ENCODE peak calls at places on chromosomes 16 and 17, in six cellular contexts. One of them, this sample, is unnamed.

GRCh38 chr17:73359255-73359816 is 47.5 kb upstream of the CDC42EP4 start:
- DNase-seq in fibroblast of lung: no peak
- DNase-seq in astrocyte: no peak
- DNase-seq in CD8-positive, alpha-beta T cell: no peak
- DNase-seq in cardiac fibroblast: no peak
- DNase-seq in endothelial cell: no peak
- DNase-seq in this sample: no peak

GRCh38 chr17:74318391-74318790 is 7.6 kb upstream of the KIF19 start:
- DNase-seq in cardiac fibroblast: no peak
- DNase-seq in fibroblast of lung: no peak
- DNase-seq in astrocyte: no peak
- DNase-seq in CD8-positive, alpha-beta T cell: no peak
- DNase-seq in endothelial cell: no peak
- DNase-seq in this sample: no peak

GRCh38 chr16:61892531-61892930 is 143.7 kb downstream of the CDH8 start:
- DNase-seq in fibroblast of lung: no peak
- DNase-seq in endothelial cell: no peak
- DNase-seq in CD8-positive, alpha-beta T cell: no peak
- DNase-seq in astrocyte: no peak
- DNase-seq in cardiac fibroblast: no peak
- DNase-seq in this sample: no peak

GRCh38 chr17:74309902-74310301 is 16.1 kb upstream of the KIF19 start:
- DNase-seq in fibroblast of lung: no peak
- DNase-seq in cardiac fibroblast: no peak
- DNase-seq in CD8-positive, alpha-beta T cell: no peak
- DNase-seq in astrocyte: no peak
- DNase-seq in endothelial cell: no peak
- DNase-seq in this sample: no peak

GRCh38 chr17:49549691-49550678 is 25.7 kb upstream of the NXPH3 start:
- DNase-seq in CD8-positive, alpha-beta T cell: no peak
- DNase-seq in cardiac fibroblast: no peak
- DNase-seq in endothelial cell: no peak
- DNase-seq in fibroblast of lung: no peak
- DNase-seq in astrocyte: no peak
- DNase-seq in this sample: no peak

GRCh38 chr16:34803683-34804416 is 1344.4 kb downstream of the TP53TG3F start:
- DNase-seq in fibroblast of lung: no peak
- DNase-seq in endothelial cell: no peak
- DNase-seq in cardiac fibroblast: no peak
- DNase-seq in astrocyte: no peak
- DNase-seq in CD8-positive, alpha-beta T cell: no peak
- DNase-seq in this sample: no peak

GRCh38 chr17:39461911-39462641 is 790 bp downstream of the CDK12 start:
- DNase-seq in cardiac fibroblast: peak; percentile 14
- DNase-seq in fibroblast of lung: peak; percentile 48
- DNase-seq in CD8-positive, alpha-beta T cell: no peak
- DNase-seq in astrocyte: peak; percentile 35
- DNase-seq in endothelial cell: no peak
- DNase-seq in this sample: peak; percentile 9

GRCh38 chr16:30896203-30896889 is at the start of gene CTF1:
- DNase-seq in fibroblast of lung: peak; percentile 88
- DNase-seq in astrocyte: peak; percentile 79
- DNase-seq in cardiac fibroblast: peak; percentile 84
- DNase-seq in endothelial cell: peak; percentile 66
- DNase-seq in CD8-positive, alpha-beta T cell: no peak
- DNase-seq in this sample: peak; percentile 74

GRCh38 chr16:66913081-66913480 is 5.6 kb downstream of the CDH16 start:
- DNase-seq in endothelial cell: no peak
- DNase-seq in fibroblast of lung: no peak
- DNase-seq in astrocyte: no peak
- DNase-seq in CD8-positive, alpha-beta T cell: no peak
- DNase-seq in cardiac fibroblast: no peak
- DNase-seq in this sample: no peak

GRCh38 chr16:21324267-21324666 is 46.2 kb upstream of the CRYM start:
- DNase-seq in cardiac fibroblast: no peak
- DNase-seq in endothelial cell: no peak
- DNase-seq in astrocyte: no peak
- DNase-seq in CD8-positive, alpha-beta T cell: no peak
- DNase-seq in fibroblast of lung: no peak
- DNase-seq in this sample: no peak

GRCh38 chr17:17564896-17565295 is 26.6 kb downstream of the PEMT start:
- DNase-seq in astrocyte: no peak
- DNase-seq in cardiac fibroblast: no peak
- DNase-seq in CD8-positive, alpha-beta T cell: no peak
- DNase-seq in endothelial cell: no peak
- DNase-seq in fibroblast of lung: no peak
- DNase-seq in this sample: no peak

GRCh38 chr17:29076722-29077121 is 33.8 kb downstream of the PIPOX start:
- DNase-seq in cardiac fibroblast: no peak
- DNase-seq in fibroblast of lung: no peak
- DNase-seq in endothelial cell: no peak
- DNase-seq in astrocyte: no peak
- DNase-seq in CD8-positive, alpha-beta T cell: no peak
- DNase-seq in this sample: no peak

GRCh38 chr16:70437017-70437581 is 1.8 kb downstream of the ST3GAL2 start:
- DNase-seq in astrocyte: peak; percentile 90
- DNase-seq in endothelial cell: no peak
- DNase-seq in fibroblast of lung: peak; percentile 93
- DNase-seq in cardiac fibroblast: peak; percentile 66
- DNase-seq in CD8-positive, alpha-beta T cell: no peak
- DNase-seq in this sample: peak; percentile 72

GRCh38 chr16:56910654-56911539 is 21.0 kb upstream of the HERPUD1 start:
- DNase-seq in CD8-positive, alpha-beta T cell: no peak
- DNase-seq in astrocyte: peak; percentile 97
- DNase-seq in cardiac fibroblast: peak; percentile 96
- DNase-seq in endothelial cell: no peak
- DNase-seq in fibroblast of lung: peak; percentile 97
- DNase-seq in this sample: peak; percentile 51

GRCh38 chr17:39634384-39634871 is 2.5 kb upstream of the STARD3 start:
- DNase-seq in cardiac fibroblast: peak; percentile 65
- DNase-seq in astrocyte: no peak
- DNase-seq in endothelial cell: no peak
- DNase-seq in fibroblast of lung: no peak
- DNase-seq in CD8-positive, alpha-beta T cell: no peak
- DNase-seq in this sample: peak; percentile 37

GRCh38 chr17:67582632-67583230 is 135.0 kb upstream of the NOL11 start:
- DNase-seq in cardiac fibroblast: no peak
- DNase-seq in CD8-positive, alpha-beta T cell: no peak
- DNase-seq in endothelial cell: no peak
- DNase-seq in astrocyte: no peak
- DNase-seq in fibroblast of lung: peak; percentile 24
- DNase-seq in this sample: no peak

GRCh38 chr16:69187387-69187890 is 475 bp downstream of the SNTB2 start:
- DNase-seq in endothelial cell: peak; percentile 44
- DNase-seq in fibroblast of lung: peak; percentile 38
- DNase-seq in astrocyte: no peak
- DNase-seq in CD8-positive, alpha-beta T cell: peak; percentile 35
- DNase-seq in cardiac fibroblast: no peak
- DNase-seq in this sample: no peak

GRCh38 chr17:49565948-49566491 is 9.7 kb upstream of the NXPH3 start:
- DNase-seq in fibroblast of lung: peak; percentile 5
- DNase-seq in cardiac fibroblast: peak; percentile 35
- DNase-seq in CD8-positive, alpha-beta T cell: no peak
- DNase-seq in endothelial cell: no peak
- DNase-seq in astrocyte: no peak
- DNase-seq in this sample: no peak

GRCh38 chr17:36188891-36189306 is 7.7 kb downstream of the CCL3L1 start:
- DNase-seq in fibroblast of lung: no peak
- DNase-seq in CD8-positive, alpha-beta T cell: peak; percentile 65
- DNase-seq in astrocyte: no peak
- DNase-seq in cardiac fibroblast: no peak
- DNase-seq in endothelial cell: no peak
- DNase-seq in this sample: no peak

GRCh38 chr16:84863485-84863814 is 43.7 kb downstream of the CRISPLD2 start:
- DNase-seq in astrocyte: no peak
- DNase-seq in CD8-positive, alpha-beta T cell: no peak
- DNase-seq in fibroblast of lung: no peak
- DNase-seq in endothelial cell: no peak
- DNase-seq in cardiac fibroblast: no peak
- DNase-seq in this sample: no peak

GRCh38 chr16:71645450-71645849 is 19.5 kb downstream of the MARVELD3 start:
- DNase-seq in endothelial cell: no peak
- DNase-seq in fibroblast of lung: peak; percentile 30
- DNase-seq in CD8-positive, alpha-beta T cell: no peak
- DNase-seq in cardiac fibroblast: peak; percentile 46
- DNase-seq in astrocyte: peak; percentile 10
- DNase-seq in this sample: peak; percentile 13

GRCh38 chr17:2706911-2707510 is 4.6 kb downstream of the CLUH start:
- DNase-seq in endothelial cell: no peak
- DNase-seq in cardiac fibroblast: no peak
- DNase-seq in astrocyte: no peak
- DNase-seq in CD8-positive, alpha-beta T cell: no peak
- DNase-seq in fibroblast of lung: no peak
- DNase-seq in this sample: no peak

GRCh38 chr17:3558603-3559269 is 1.1 kb upstream of the TRPV3 start:
- DNase-seq in CD8-positive, alpha-beta T cell: peak; percentile 20
- DNase-seq in astrocyte: no peak
- DNase-seq in fibroblast of lung: peak; percentile 7
- DNase-seq in endothelial cell: no peak
- DNase-seq in cardiac fibroblast: peak; percentile 82
- DNase-seq in this sample: peak; percentile 52

GRCh38 chr17:36901506-36901905 is 35.8 kb upstream of the LHX1 start:
- DNase-seq in CD8-positive, alpha-beta T cell: no peak
- DNase-seq in cardiac fibroblast: peak; percentile 58
- DNase-seq in astrocyte: peak; percentile 92
- DNase-seq in fibroblast of lung: peak; percentile 96
- DNase-seq in endothelial cell: no peak
- DNase-seq in this sample: no peak

GRCh38 chr17:1087381-1088241 is 90.7 kb downstream of the TIMM22 start:
- DNase-seq in CD8-positive, alpha-beta T cell: no peak
- DNase-seq in astrocyte: peak; percentile 46
- DNase-seq in cardiac fibroblast: no peak
- DNase-seq in fibroblast of lung: peak; percentile 59
- DNase-seq in endothelial cell: peak; percentile 49
- DNase-seq in this sample: no peak

GRCh38 chr17:2179615-2180295 is 123.8 kb downstream of the SMG6 start:
- DNase-seq in astrocyte: peak; percentile 95
- DNase-seq in fibroblast of lung: peak; percentile 96
- DNase-seq in cardiac fibroblast: peak; percentile 98
- DNase-seq in endothelial cell: no peak
- DNase-seq in CD8-positive, alpha-beta T cell: no peak
- DNase-seq in this sample: peak; percentile 49

GRCh38 chr16:31474173-31474714 is 2.3 kb downstream of the TGFB1I1 start:
- DNase-seq in fibroblast of lung: peak; percentile 95
- DNase-seq in endothelial cell: no peak
- DNase-seq in CD8-positive, alpha-beta T cell: no peak
- DNase-seq in astrocyte: peak; percentile 93
- DNase-seq in cardiac fibroblast: peak; percentile 87
- DNase-seq in this sample: peak; percentile 97

GRCh38 chr16:51538707-51539604 is 387.9 kb upstream of the SALL1 start:
- DNase-seq in fibroblast of lung: peak; percentile 94
- DNase-seq in CD8-positive, alpha-beta T cell: no peak
- DNase-seq in astrocyte: peak; percentile 91
- DNase-seq in cardiac fibroblast: peak; percentile 89
- DNase-seq in endothelial cell: peak; percentile 13
- DNase-seq in this sample: peak; percentile 89

GRCh38 chr16:28824548-28824973 is 1.8 kb downstream of the ATXN2L start:
- DNase-seq in CD8-positive, alpha-beta T cell: no peak
- DNase-seq in fibroblast of lung: no peak
- DNase-seq in endothelial cell: no peak
- DNase-seq in cardiac fibroblast: no peak
- DNase-seq in astrocyte: no peak
- DNase-seq in this sample: no peak

GRCh38 chr16:28821874-28822519 is 802 bp upstream of the ATXN2L start:
- DNase-seq in CD8-positive, alpha-beta T cell: no peak
- DNase-seq in fibroblast of lung: no peak
- DNase-seq in endothelial cell: no peak
- DNase-seq in cardiac fibroblast: no peak
- DNase-seq in astrocyte: no peak
- DNase-seq in this sample: no peak

GRCh38 chr16:28822520-28823290 is at the start of gene ATXN2L:
- DNase-seq in CD8-positive, alpha-beta T cell: peak; percentile 92
- DNase-seq in endothelial cell: peak; percentile 90
- DNase-seq in fibroblast of lung: peak; percentile 97
- DNase-seq in cardiac fibroblast: peak; percentile 97
- DNase-seq in astrocyte: peak; percentile 94
- DNase-seq in this sample: peak; percentile 92

GRCh38 chr16:28823719-28824547 is 1.1 kb downstream of the ATXN2L start:
- DNase-seq in astrocyte: peak; percentile 97
- DNase-seq in CD8-positive, alpha-beta T cell: peak; percentile 95
- DNase-seq in cardiac fibroblast: peak; percentile 98
- DNase-seq in fibroblast of lung: peak; percentile 99
- DNase-seq in endothelial cell: peak; percentile 97
- DNase-seq in this sample: peak; percentile 95

GRCh38 chr16:28823291-28823718 is 506 bp downstream of the ATXN2L start:
- DNase-seq in fibroblast of lung: no peak
- DNase-seq in CD8-positive, alpha-beta T cell: no peak
- DNase-seq in cardiac fibroblast: no peak
- DNase-seq in astrocyte: no peak
- DNase-seq in endothelial cell: peak; percentile 42
- DNase-seq in this sample: no peak
- TF ChIP-seq CTCF in fibroblast of lung: no peak
- TF ChIP-seq CTCF in CD8-positive, alpha-beta T cell: no peak
- TF ChIP-seq CTCF in cardiac fibroblast: no peak
- TF ChIP-seq CTCF in astrocyte: no peak
- TF ChIP-seq CTCF in endothelial cell: no peak
- TF ChIP-seq CTCF in this sample: no peak

DNA sequence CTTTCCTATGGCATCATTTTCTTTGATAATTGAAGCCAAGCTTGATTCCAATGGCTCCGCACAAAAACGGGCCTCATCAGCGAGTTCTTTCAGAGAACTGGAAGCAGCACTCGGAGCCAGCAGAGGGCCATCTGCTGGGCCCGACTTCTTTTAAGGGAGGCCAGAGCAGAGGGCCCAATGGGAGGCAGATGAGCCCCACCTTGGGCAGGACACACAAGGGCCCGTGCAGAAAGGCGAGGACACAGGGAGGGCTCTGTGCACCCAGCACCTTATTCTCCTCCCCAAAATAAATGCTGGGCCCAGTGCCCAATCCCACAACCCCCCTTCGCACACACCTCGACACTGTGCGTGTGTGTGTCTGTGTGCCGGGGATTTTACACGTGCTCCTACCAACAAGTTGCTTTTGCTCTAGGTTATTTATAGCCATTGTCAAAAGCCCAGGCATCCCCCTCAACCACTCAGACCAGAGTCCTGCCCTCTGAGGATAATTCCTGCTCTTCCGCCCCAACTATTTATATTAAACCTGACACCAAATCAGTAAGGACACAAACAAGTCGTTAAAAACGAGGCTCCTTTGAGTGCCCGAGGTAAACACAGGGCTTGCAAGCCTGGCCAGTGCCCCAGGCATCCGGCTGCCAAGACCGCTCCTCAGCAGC is 6.8 kb downstream of the AXIN2 start:
- DNase-seq in CD8-positive, alpha-beta T cell: no peak
- DNase-seq in fibroblast of lung: peak; percentile 58
- DNase-seq in endothelial cell: no peak
- DNase-seq in astrocyte: peak; percentile 37
- DNase-seq in cardiac fibroblast: no peak
- DNase-seq in this sample: no peak
- TF ChIP-seq CTCF in CD8-positive, alpha-beta T cell: no peak
- TF ChIP-seq CTCF in fibroblast of lung: peak; percentile 30
- TF ChIP-seq CTCF in endothelial cell: no peak
- TF ChIP-seq CTCF in astrocyte: no peak
- TF ChIP-seq CTCF in cardiac fibroblast: peak; percentile 3
- TF ChIP-seq CTCF in this sample: no peak

GRCh38 chr17:81394831-81395599 is at the start of gene BAHCC1:
- DNase-seq in cardiac fibroblast: peak; percentile 100
- DNase-seq in astrocyte: peak; percentile 99
- DNase-seq in endothelial cell: peak; percentile 99
- DNase-seq in CD8-positive, alpha-beta T cell: peak; percentile 81
- DNase-seq in fibroblast of lung: peak; percentile 100
- DNase-seq in this sample: peak; percentile 100
- TF ChIP-seq CTCF in cardiac fibroblast: no peak
- TF ChIP-seq CTCF in astrocyte: no peak
- TF ChIP-seq CTCF in endothelial cell: no peak
- TF ChIP-seq CTCF in CD8-positive, alpha-beta T cell: no peak
- TF ChIP-seq CTCF in fibroblast of lung: no peak
- TF ChIP-seq CTCF in this sample: no peak

GRCh38 chr17:58210922-58211321 is 8.1 kb downstream of the MKS1 start:
- DNase-seq in astrocyte: no peak
- DNase-seq in fibroblast of lung: no peak
- DNase-seq in endothelial cell: no peak
- DNase-seq in CD8-positive, alpha-beta T cell: no peak
- DNase-seq in cardiac fibroblast: no peak
- DNase-seq in this sample: no peak
- TF ChIP-seq CTCF in astrocyte: no peak
- TF ChIP-seq CTCF in fibroblast of lung: no peak
- TF ChIP-seq CTCF in endothelial cell: no peak
- TF ChIP-seq CTCF in CD8-positive, alpha-beta T cell: no peak
- TF ChIP-seq CTCF in cardiac fibroblast: peak; percentile 4
- TF ChIP-seq CTCF in this sample: peak; percentile 61

This sample was measured in HFFc6.